ENCODE peak calls at places on chromosome 13, in seven cellular contexts. W is colonic mucosa, L is AG10803, M is GM12865, Z is mucosa of descending colon, E is cardiac fibroblast, V is K562. X is an unnamed sample.

GRCh38 chr13:73341748-73342147 is 282.9 kb downstream of the KLF5 start:
- DNase-seq in W (no peak), L (peak), M (no peak), Z (no peak), E (peak), V (no peak), X (no peak)

GRCh38 chr13:20405691-20406090 is 120.0 kb downstream of the CRYL1 start:
- DNase-seq in W (no peak), L (no peak), M (no peak), Z (no peak), E (no peak), V (no peak), X (no peak)

GRCh38 chr13:66858163-66858562 is 372.0 kb downstream of the PCDH9 start:
- DNase-seq in W (no peak), L (no peak), M (no peak), Z (no peak), E (no peak), V (no peak), X (no peak)

GRCh38 chr13:67355791-67356190 is 125.7 kb upstream of the PCDH9 start:
- DNase-seq in W (no peak), L (no peak), M (no peak), Z (no peak), E (no peak), V (no peak), X (no peak)

GRCh38 chr13:98065468-98065867 is 77.4 kb upstream of the FARP1 start:
- DNase-seq in W (no peak), L (no peak), M (no peak), Z (no peak), E (no peak), V (no peak), X (no peak)

GRCh38 chr13:36919206-36919832 is 719 bp downstream of the SMAD9 start:
- DNase-seq in W (peak), L (peak), M (no peak), Z (peak), E (peak), V (peak), X (no peak)

GRCh38 chr13:110420626-110421025 is 113.5 kb downstream of the COL4A2 start:
- DNase-seq in W (no peak), L (no peak), M (no peak), Z (no peak), E (no peak), V (no peak), X (no peak)

GRCh38 chr13:79340490-79340889 is 65.6 kb downstream of the RBM26 start:
- DNase-seq in W (no peak), L (no peak), M (no peak), Z (no peak), E (no peak), V (no peak), X (no peak)

GRCh38 chr13:104204177-104204576 is 1138.0 kb upstream of the SLC10A2 start:
- DNase-seq in W (no peak), L (no peak), M (peak), Z (no peak), E (no peak), V (no peak), X (no peak)

GRCh38 chr13:62130016-62130970 is 714.6 kb upstream of the PCDH20 start:
- DNase-seq in W (no peak), L (no peak), M (no peak), Z (no peak), E (no peak), V (no peak), X (no peak)

GRCh38 chr13:51843529-51843928 is 1.4 kb downstream of the TMEM272 start:
- DNase-seq in W (no peak), L (no peak), M (no peak), Z (no peak), E (no peak), V (no peak), X (no peak)

GRCh38 chr13:70835349-70835748 is 727.1 kb upstream of the KLHL1 start:
- DNase-seq in W (no peak), L (no peak), M (no peak), Z (no peak), E (no peak), V (no peak), X (no peak)

GRCh38 chr13:59745395-59745788 is 418.3 kb downstream of the DIAPH3 start:
- DNase-seq in W (no peak), L (peak), M (no peak), Z (no peak), E (peak), V (no peak), X (no peak)

GRCh38 chr13:36082806-36083205 is 48.4 kb downstream of the DCLK1 start:
- DNase-seq in W (no peak), L (no peak), M (no peak), Z (no peak), E (no peak), V (no peak), X (no peak)

GRCh38 chr13:51518847-51519246 is 65.4 kb upstream of the WDFY2 start:
- DNase-seq in W (no peak), L (peak), M (no peak), Z (no peak), E (peak), V (no peak), X (no peak)

GRCh38 chr13:114194853-114195252 is 15.8 kb downstream of the CFAP97D2 start:
- DNase-seq in W (no peak), L (no peak), M (no peak), Z (no peak), E (no peak), V (no peak), X (no peak)

GRCh38 chr13:50235604-50236003 is 220.4 kb downstream of the KCNRG start:
- DNase-seq in W (no peak), L (no peak), M (no peak), Z (no peak), E (no peak), V (no peak), X (no peak)

GRCh38 chr13:113860579-113861432 is 3.1 kb downstream of the GAS6 start:
- DNase-seq in W (peak), L (no peak), M (no peak), Z (peak), E (no peak), V (peak), X (no peak)

GRCh38 chr13:83780201-83780600 is 102.1 kb downstream of the SLITRK1 start:
- DNase-seq in W (no peak), L (peak), M (peak), Z (no peak), E (peak), V (no peak), X (no peak)

GRCh38 chr13:27258637-27259377 is 7.4 kb downstream of the RPL21 start:
- DNase-seq in W (no peak), L (no peak), M (no peak), Z (no peak), E (no peak), V (no peak), X (no peak)

GRCh38 chr13:42047561-42048322 is 706 bp upstream of the DGKH start:
- DNase-seq in W (peak), L (peak), M (peak), Z (peak), E (peak), V (peak), X (peak)

GRCh38 chr13:41004875-41005693 is 14.0 kb downstream of the ELF1 start:
- DNase-seq in W (no peak), L (peak), M (peak), Z (no peak), E (no peak), V (no peak), X (peak)

GRCh38 chr13:106110241-106110855 is 425.1 kb downstream of the EFNB2 start:
- DNase-seq in W (no peak), L (peak), M (no peak), Z (no peak), E (no peak), V (no peak), X (no peak)

GRCh38 chr13:32248789-32249188 is 66.4 kb downstream of the ZAR1L start:
- DNase-seq in W (no peak), L (no peak), M (peak), Z (no peak), E (no peak), V (no peak), X (no peak)

GRCh38 chr13:109669234-109669612 is 117.2 kb downstream of the IRS2 start:
- DNase-seq in W (no peak), L (no peak), M (no peak), Z (no peak), E (no peak), V (no peak), X (no peak)

GRCh38 chr13:61316647-61317046 is 99.0 kb downstream of the PCDH20 start:
- DNase-seq in W (no peak), L (no peak), M (peak), Z (no peak), E (no peak), V (no peak), X (no peak)

GRCh38 chr13:111404746-111405145 is 84.3 kb downstream of the TEX29 start:
- DNase-seq in W (no peak), L (no peak), M (no peak), Z (no peak), E (no peak), V (no peak), X (no peak)

GRCh38 chr13:41352935-41353801 is 42.1 kb downstream of the NAA16 start:
- DNase-seq in W (peak), L (peak), M (peak), Z (peak), E (peak), V (peak), X (peak)

GRCh38 chr13:105759467-105759866 is 776.0 kb downstream of the EFNB2 start:
- DNase-seq in W (no peak), L (no peak), M (no peak), Z (no peak), E (no peak), V (no peak), X (no peak)

GRCh38 chr13:100100115-100100879 is 11.4 kb downstream of the PCCA start:
- DNase-seq in W (peak), L (peak), M (no peak), Z (peak), E (peak), V (no peak), X (no peak)

GRCh38 chr13:75715598-75716523 is 79.7 kb downstream of the LMO7 start:
- DNase-seq in W (no peak), L (no peak), M (peak), Z (no peak), E (peak), V (no peak), X (no peak)

GRCh38 chr13:62629618-62630017 is 1214.0 kb upstream of the PCDH20 start:
- DNase-seq in W (no peak), L (no peak), M (no peak), Z (peak), E (no peak), V (no peak), X (no peak)

GRCh38 chr13:26255717-26256277 is 1.9 kb downstream of the CDK8 start:
- DNase-seq in W (no peak), L (no peak), M (peak), Z (no peak), E (peak), V (no peak), X (no peak)
- TF ChIP-seq CTCF in W (peak), L (peak), M (peak), Z (no peak), E (peak), V (peak), X (peak)

GRCh38 chr13:65855276-65855675 is 1374.9 kb downstream of the PCDH9 start:
- DNase-seq in W (no peak), L (no peak), M (no peak), Z (no peak), E (peak), V (no peak), X (no peak)
- TF ChIP-seq CTCF in W (no peak), L (no peak), M (no peak), Z (no peak), E (no peak), V (no peak), X (no peak)

DNA sequence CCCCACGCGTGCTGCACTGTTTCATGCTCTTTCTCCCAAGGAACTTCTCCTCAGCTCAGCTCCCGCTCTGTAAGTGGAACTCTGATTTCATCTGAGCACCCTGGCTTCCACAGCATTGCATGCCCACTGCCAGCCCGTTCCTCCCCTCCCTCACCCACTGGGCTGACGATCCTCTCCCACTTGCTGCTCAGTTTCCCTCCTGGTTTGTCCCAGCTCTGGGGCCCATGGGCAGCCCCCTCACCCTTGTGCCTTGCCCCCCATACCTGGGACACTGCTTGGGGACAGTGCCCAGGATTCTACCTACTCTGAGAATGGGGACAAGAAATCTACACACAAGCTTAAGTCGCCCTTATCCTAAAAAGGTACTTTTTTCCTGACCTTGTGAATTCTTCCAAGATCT is 115.9 kb upstream of the C1QTNF9B start:
- DNase-seq in W (no peak), L (no peak), M (no peak), Z (no peak), E (no peak), V (no peak), X (no peak)
- TF ChIP-seq CTCF in W (no peak), L (no peak), M (no peak), Z (no peak), E (no peak), V (no peak), X (no peak)

GRCh38 chr13:39815345-39816111 is 160.1 kb downstream of the COG6 start:
- DNase-seq in W (no peak), L (no peak), M (no peak), Z (no peak), E (peak), V (no peak), X (no peak)
- TF ChIP-seq CTCF in W (no peak), L (peak), M (no peak), Z (no peak), E (no peak), V (no peak), X (no peak)

GRCh38 chr13:48733739-48734329 is 80.1 kb downstream of the CYSLTR2 start:
- DNase-seq in W (no peak), L (no peak), M (no peak), Z (no peak), E (no peak), V (no peak), X (no peak)

GRCh38 chr13:48728226-48728625 is 74.5 kb downstream of the CYSLTR2 start:
- DNase-seq in W (no peak), L (no peak), M (peak), Z (no peak), E (no peak), V (no peak), X (no peak)

GRCh38 chr13:48728876-48729275 is 75.1 kb downstream of the CYSLTR2 start:
- DNase-seq in W (no peak), L (no peak), M (no peak), Z (no peak), E (no peak), V (no peak), X (no peak)

GRCh38 chr13:48730971-48731658 is 77.4 kb downstream of the CYSLTR2 start:
- DNase-seq in W (no peak), L (peak), M (no peak), Z (no peak), E (peak), V (no peak), X (no peak)

GRCh38 chr13:48731957-48732569 is 78.3 kb downstream of the CYSLTR2 start:
- DNase-seq in W (peak), L (peak), M (peak), Z (peak), E (no peak), V (peak), X (no peak)
- TF ChIP-seq CTCF in W (peak), L (peak), M (peak), Z (peak), E (peak), V (peak), X (peak)

DNA sequence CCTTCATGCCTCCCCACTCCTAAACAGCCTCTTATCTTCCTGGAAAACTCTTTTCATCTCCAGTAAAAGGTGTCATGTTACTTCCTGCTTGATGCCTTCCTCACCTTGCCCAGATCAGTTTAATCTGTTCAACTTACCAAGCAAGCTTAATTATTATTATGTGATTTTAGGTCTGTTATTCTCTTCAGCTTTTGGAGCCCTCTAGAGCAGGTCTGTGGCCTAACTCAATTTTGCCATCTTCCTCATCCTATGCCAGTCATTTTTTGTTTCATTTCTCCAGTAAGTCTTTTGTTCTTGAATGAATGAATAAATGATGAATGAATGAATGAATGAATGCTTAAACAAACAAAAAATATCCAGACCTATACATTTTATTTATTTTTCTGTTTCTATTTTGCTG is 528.3 kb downstream of the DCT start:
- DNase-seq in W (no peak), L (peak), M (no peak), Z (no peak), E (peak), V (no peak), X (no peak)
- TF ChIP-seq CTCF in W (no peak), L (peak), M (no peak), Z (no peak), E (peak), V (no peak), X (no peak)

GRCh38 chr13:45362939-45363338 is 22.0 kb upstream of the TPT1 start:
- DNase-seq in W (no peak), L (no peak), M (peak), Z (no peak), E (no peak), V (peak), X (no peak)
- TF ChIP-seq CTCF in W (no peak), L (no peak), M (peak), Z (no peak), E (no peak), V (peak), X (peak)

DNA sequence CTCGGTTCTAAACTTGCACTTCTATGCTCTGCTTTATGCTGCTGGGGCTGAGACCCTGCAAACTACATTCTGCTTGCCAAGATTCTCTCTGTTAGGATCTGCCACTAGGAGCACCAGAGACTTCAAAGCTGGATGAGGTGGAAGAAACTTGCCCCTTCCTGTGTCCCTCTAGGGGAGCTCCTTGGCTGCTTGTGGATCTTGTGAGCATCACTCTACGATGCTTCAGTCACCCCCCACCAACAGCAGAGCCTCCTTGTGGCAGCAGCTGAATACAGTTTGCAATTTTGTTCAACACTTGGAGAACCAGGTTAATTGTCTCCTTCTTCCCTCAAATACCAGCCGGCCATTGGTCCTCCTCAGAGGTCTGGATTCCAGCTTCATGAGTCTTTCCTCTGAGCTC is 310.6 kb downstream of the FGF14 start:
- DNase-seq in W (no peak), L (no peak), M (peak), Z (no peak), E (peak), V (no peak), X (no peak)
- TF ChIP-seq CTCF in W (no peak), L (no peak), M (no peak), Z (no peak), E (peak), V (no peak), X (peak)

DNA sequence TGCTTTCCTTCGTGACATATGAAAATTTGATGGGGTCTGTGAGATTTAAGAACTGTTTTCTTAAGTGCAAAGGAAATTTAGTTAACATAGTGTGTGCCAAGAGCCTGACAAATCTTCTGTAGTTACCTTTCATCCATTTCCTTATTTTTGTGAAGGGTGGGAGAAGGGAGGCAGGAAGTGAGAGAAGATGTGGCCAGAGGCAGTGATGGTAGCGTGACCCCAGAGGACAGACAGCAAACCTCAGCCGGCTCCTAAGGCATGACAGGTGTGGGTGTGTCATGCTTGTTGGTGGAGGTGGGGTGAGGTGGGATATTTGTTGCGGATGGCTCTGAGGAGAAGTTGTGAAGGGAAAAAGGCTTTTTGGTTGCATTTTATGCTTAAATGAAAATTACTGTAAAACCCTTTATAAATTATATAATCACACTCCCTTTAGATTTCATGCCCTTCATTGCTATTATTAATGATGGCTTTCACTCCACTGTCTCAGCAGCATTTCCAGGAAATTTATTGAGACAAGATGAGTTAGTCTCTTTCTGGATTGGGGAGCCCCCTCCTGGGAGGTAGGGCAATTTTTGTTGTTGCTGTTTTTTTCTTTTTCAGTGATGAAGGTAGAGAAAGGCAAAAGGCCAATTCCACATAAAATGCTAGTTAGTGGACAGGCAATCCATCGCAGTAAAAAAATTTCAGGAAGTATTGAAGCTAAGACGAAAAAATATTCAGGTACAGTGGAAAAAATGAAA is 80.0 kb downstream of the TEX26 start:
- DNase-seq in W (no peak), L (peak), M (peak), Z (no peak), E (peak), V (no peak), X (no peak)
- TF ChIP-seq CTCF in W (no peak), L (peak), M (no peak), Z (no peak), E (peak), V (peak), X (peak)

GRCh38 chr13:90618133-90618532 is 729.4 kb upstream of the MIR17HG start:
- DNase-seq in W (no peak), L (no peak), M (no peak), Z (no peak), E (no peak), V (no peak), X (no peak)
- TF ChIP-seq CTCF in W (no peak), L (no peak), M (no peak), Z (no peak), E (no peak), V (no peak), X (no peak)